ENCODE peak calls at places on chromosomes 13 and 19, in four cellular contexts. O, G, Z and J are unnamed samples.

GRCh38 chr13:23695711-23696512 is 125.7 kb downstream of the TNFRSF19 start:
- DNase-seq in O (peak; percentile 67), G (peak; percentile 35), Z (no peak), J (no peak)

GRCh38 chr19:52535831-52536800 is 8.6 kb downstream of the ZNF808 start:
- DNase-seq in Z (peak; percentile 28), G (peak; percentile 83), O (peak; percentile 97), J (peak; percentile 76)

GRCh38 chr13:26619321-26619720 is 61.8 kb downstream of the WASF3 start:
- DNase-seq in Z (no peak), O (no peak), G (no peak), J (no peak)

GRCh38 chr19:16131648-16132047 is 11.8 kb upstream of the HSH2D start:
- DNase-seq in G (no peak), O (no peak), Z (no peak), J (no peak)

GRCh38 chr13:20702530-20702929 is 969 bp upstream of the IL17D start:
- DNase-seq in O (no peak), Z (no peak), G (no peak), J (no peak)

GRCh38 chr13:111632906-111633305 is 312.5 kb downstream of the TEX29 start:
- DNase-seq in O (peak; percentile 76), Z (no peak), G (no peak), J (peak; percentile 57)

GRCh38 chr13:41267106-41267505 is 3.7 kb upstream of the MTRF1 start:
- DNase-seq in G (no peak), O (no peak), Z (no peak), J (no peak)

GRCh38 chr13:79741006-79741405 is 260.1 kb downstream of the NDFIP2 start:
- DNase-seq in Z (no peak), G (no peak), O (no peak), J (no peak)

GRCh38 chr13:111857336-111857735 is 209.6 kb upstream of the SOX1 start:
- DNase-seq in Z (no peak), O (no peak), G (no peak), J (no peak)